ENCODE peak calls at places on chromosomes 12 and 14, in six cellular contexts. B, Q, V, T, H and E are unnamed samples.

GRCh38 chr14:103220134-103220981 is 97.1 kb downstream of the TNFAIP2 start:
- DNase-seq in H (no peak), T (no peak), Q (no peak), V (no peak), B (no peak), E (no peak)

GRCh38 chr12:57896437-57897201 is 44.7 kb upstream of the ATP23 start:
- DNase-seq in T (peak; percentile 67), H (no peak), V (peak; percentile 73), B (peak; percentile 86), Q (peak; percentile 40), E (peak; percentile 89)

GRCh38 chr12:27554421-27555186 is 30.6 kb downstream of the PPFIBP1 start:
- DNase-seq in Q (no peak), B (peak; percentile 81), T (peak; percentile 67), H (no peak), V (no peak), E (peak; percentile 78)

GRCh38 chr14:20904393-20905029 is 13.3 kb downstream of the RNASE3 start:
- DNase-seq in T (no peak), V (no peak), H (no peak), Q (peak; percentile 36), B (no peak), E (no peak)

GRCh38 chr12:49540229-49541139 is 1.7 kb downstream of the KCNH3 start:
- DNase-seq in Q (no peak), T (no peak), B (no peak), V (no peak), H (no peak), E (peak; percentile 35)

GRCh38 chr14:72942934-72943333 is 16.7 kb downstream of the DCAF4 start:
- DNase-seq in V (no peak), T (no peak), H (no peak), B (no peak), Q (no peak), E (no peak)

GRCh38 chr14:103194256-103195045 is 71.2 kb downstream of the TNFAIP2 start:
- DNase-seq in Q (no peak), H (no peak), V (peak; percentile 85), T (no peak), B (peak; percentile 81), E (peak; percentile 28)

GRCh38 chr14:23704890-23705289 is 68.7 kb downstream of the DHRS2 start:
- DNase-seq in B (no peak), H (peak; percentile 58), T (no peak), V (no peak), Q (peak; percentile 35), E (no peak)

GRCh38 chr14:50308363-50308762 is 3.7 kb downstream of the L2HGDH start:
- DNase-seq in Q (no peak), B (peak; percentile 5), H (no peak), T (no peak), V (peak; percentile 39), E (no peak)

GRCh38 chr14:92556863-92557543 is 43.4 kb downstream of the RIN3 start:
- DNase-seq in H (no peak), T (no peak), V (no peak), Q (no peak), B (no peak), E (no peak)

GRCh38 chr14:81315344-81315743 is 84.8 kb downstream of the STON2 start:
- DNase-seq in B (no peak), V (no peak), H (no peak), T (no peak), Q (peak; percentile 57), E (no peak)

GRCh38 chr14:90472632-90473031 is 75.8 kb downstream of the CALM1 start:
- DNase-seq in H (no peak), V (no peak), B (no peak), T (no peak), Q (no peak), E (no peak)

GRCh38 chr12:89345830-89346740 is 6.2 kb downstream of the DUSP6 start:
- DNase-seq in Q (peak; percentile 67), T (no peak), B (peak; percentile 69), V (peak; percentile 86), H (peak; percentile 94), E (no peak)

GRCh38 chr14:52844262-52845060 is 53.1 kb upstream of the GNPNAT1 start:
- DNase-seq in Q (no peak), B (no peak), H (no peak), V (no peak), T (peak; percentile 10), E (no peak)

GRCh38 chr12:56657416-56658379 is 11.9 kb upstream of the ATP5F1B start:
- DNase-seq in T (no peak), Q (no peak), H (no peak), B (no peak), V (no peak), E (no peak)

GRCh38 chr12:52244615-52244994 is 11.6 kb downstream of the KRT7 start:
- DNase-seq in V (no peak), B (no peak), H (no peak), Q (no peak), T (no peak), E (no peak)

GRCh38 chr14:67738740-67739504 is 37.2 kb downstream of the RDH12 start:
- DNase-seq in H (no peak), Q (no peak), T (no peak), V (peak; percentile 94), B (peak; percentile 97), E (peak; percentile 84)

GRCh38 chr14:23352506-23353432 is at the start of gene SLC22A17:
- DNase-seq in B (peak; percentile 88), H (no peak), T (peak; percentile 91), V (peak; percentile 91), Q (peak; percentile 82), E (peak; percentile 88)

GRCh38 chr14:100911665-100912316 is 8.3 kb upstream of the RTL1 start:
- DNase-seq in H (no peak), B (no peak), Q (no peak), T (no peak), V (peak; percentile 31), E (no peak)

GRCh38 chr14:89454971-89455370 is 37.9 kb upstream of the FOXN3 start:
- DNase-seq in H (no peak), V (no peak), T (no peak), B (no peak), Q (no peak), E (no peak)

GRCh38 chr14:106318700-106319099 is 792.3 kb downstream of the TMEM121 start:
- DNase-seq in Q (no peak), V (no peak), B (no peak), H (peak; percentile 49), T (no peak), E (no peak)